ENCODE peak calls at places on chromosomes 5 and 9, in nine cellular contexts. X is transverse colon, P is spleen, R is HCT116, M is HepG2, O is Panc1, G is sigmoid colon, V is GM23338, B is breast epithelium. Z is an unnamed sample.

GRCh38 chr5:136001531-136001930 is 27.3 kb upstream of the TGFBI start:
- DNase-seq in G (no peak), P (no peak), V (no peak), B (no peak), O (no peak), X (no peak), M (no peak), R (no peak), Z (no peak)

GRCh38 chr9:125959980-125960619 is 212.9 kb downstream of the PBX3 start:
- DNase-seq in M (no peak), B (no peak), X (no peak), R (no peak), V (no peak), P (no peak), O (no peak), G (no peak), Z (no peak)

GRCh38 chr5:171299851-171300250 is 9.2 kb upstream of the TLX3 start:
- DNase-seq in X (no peak), O (no peak), B (no peak), M (no peak), R (no peak), G (no peak), P (no peak), V (no peak), Z (no peak)

GRCh38 chr9:92435263-92435662 is 11.0 kb upstream of the OMD start:
- DNase-seq in O (no peak), X (no peak), M (no peak), V (no peak), P (no peak), R (no peak), B (no peak), G (no peak), Z (no peak)

GRCh38 chr5:28165116-28165515 is 1126.7 kb upstream of the CDH9 start:
- DNase-seq in B (no peak), M (no peak), O (no peak), R (no peak), G (no peak), V (no peak), P (no peak), X (no peak), Z (no peak)

GRCh38 chr5:9765421-9765820 is 135.3 kb upstream of the TAS2R1 start:
- DNase-seq in G (no peak), B (no peak), R (no peak), X (no peak), M (no peak), P (no peak), O (no peak), V (no peak), Z (no peak)

GRCh38 chr5:119792154-119792799 is 162.9 kb downstream of the FAM170A start:
- DNase-seq in O (no peak), B (no peak), G (no peak), X (peak; percentile 13), M (no peak), V (no peak), P (no peak), R (no peak), Z (no peak)

GRCh38 chr5:56986631-56986957 is 34.7 kb upstream of the MIER3 start:
- DNase-seq in G (no peak), O (no peak), P (no peak), V (no peak), X (no peak), M (no peak), B (no peak), R (no peak), Z (no peak)

GRCh38 chr5:51829691-51830090 is 446.4 kb downstream of the ISL1 start:
- DNase-seq in P (no peak), B (no peak), V (no peak), M (no peak), R (no peak), G (no peak), X (no peak), O (no peak), Z (no peak)

GRCh38 chr9:20353931-20354652 is 268.2 kb downstream of the MLLT3 start:
- DNase-seq in M (no peak), P (no peak), R (no peak), G (no peak), O (no peak), V (no peak), B (no peak), X (peak; percentile 17), Z (no peak)

GRCh38 chr9:112644449-112644965 is 73.4 kb downstream of the INIP start:
- DNase-seq in G (no peak), B (no peak), X (no peak), P (no peak), V (no peak), M (no peak), O (no peak), R (no peak), Z (no peak)

DNA sequence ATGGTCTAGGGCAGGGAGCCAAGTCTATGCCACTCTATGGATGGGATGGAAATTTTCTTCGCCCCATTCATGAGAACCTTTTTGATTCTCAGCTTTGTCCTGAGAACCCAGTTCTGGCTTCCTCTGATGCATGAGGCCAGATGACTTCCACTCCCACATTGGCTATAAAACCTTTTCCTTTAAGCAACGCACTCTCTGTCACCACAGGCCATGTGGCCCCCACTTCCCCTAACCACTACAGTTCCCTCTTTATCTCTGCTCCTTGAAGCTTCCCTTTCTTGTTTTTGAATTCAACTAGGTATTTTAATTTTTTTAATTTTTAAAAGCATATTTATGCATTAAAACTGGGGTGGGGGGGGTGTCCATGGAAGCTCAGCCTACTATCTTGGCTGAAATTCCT is 401.3 kb downstream of the ENC1 start:
- DNase-seq in X (no peak), R (no peak), P (no peak), O (no peak), M (no peak), B (no peak), G (no peak), V (no peak), Z (no peak)
- TF ChIP-seq POLR2AphosphoS5 in X (no peak), R (no peak), P (no peak), O (no peak), M (no peak), B (no peak), G (no peak), V (no peak), Z (no peak)

DNA sequence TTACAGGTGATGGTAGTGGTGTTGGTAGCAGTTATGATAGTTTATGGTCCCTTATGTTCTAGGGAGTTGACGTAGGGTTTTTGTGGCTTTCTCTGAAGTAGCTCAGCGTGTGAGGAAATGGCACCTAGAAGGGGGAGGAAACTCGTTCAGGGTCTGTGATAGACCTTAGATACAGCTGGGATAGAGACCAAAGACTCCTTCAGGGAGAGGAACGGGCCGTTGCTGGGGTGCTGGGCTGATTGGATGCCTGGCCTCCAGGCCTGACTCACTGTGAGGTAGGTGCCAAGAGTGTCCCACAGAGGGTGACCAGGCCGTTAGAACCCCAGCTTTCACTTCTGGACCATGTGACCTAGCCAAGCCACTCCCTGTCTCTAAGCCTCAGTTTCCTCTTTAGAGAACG is 96.6 kb downstream of the DAB2IP start:
- DNase-seq in R (no peak), O (no peak), P (no peak), G (no peak), B (no peak), M (no peak), V (no peak), X (no peak), Z (no peak)
- H3K4me1 ChIP-seq in R (peaks cover 77% of the 10 kb centered on the region), O (peaks cover 35% of the 10 kb centered on the region), P (peaks cover 42% of the 10 kb centered on the region), G (peaks cover 98% of the 10 kb centered on the region), B (peaks cover 50% of the 10 kb centered on the region), M (peaks cover 90% of the 10 kb centered on the region), V (peaks cover 14% of the 10 kb centered on the region), X (peaks cover 44% of the 10 kb centered on the region), Z (peaks cover 99% of the 10 kb centered on the region)

GRCh38 chr5:175479125-175479881 is 943 bp downstream of the SFXN1 start:
- DNase-seq in R (no peak), B (no peak), O (no peak), P (no peak), X (peak; percentile 69), G (no peak), V (peak; percentile 53), M (peak; percentile 30), Z (no peak)

GRCh38 chr5:175475248-175475647 is 3.1 kb upstream of the SFXN1 start:
- DNase-seq in R (no peak), G (no peak), M (peak; percentile 47), X (no peak), B (no peak), V (no peak), P (no peak), O (no peak), Z (no peak)

GRCh38 chr5:175477440-175477839 is 920 bp upstream of the SFXN1 start:
- DNase-seq in G (no peak), R (no peak), M (no peak), O (no peak), B (no peak), X (no peak), V (no peak), P (no peak), Z (no peak)

GRCh38 chr5:175478008-175478383 is 364 bp upstream of the SFXN1 start:
- DNase-seq in B (no peak), V (no peak), M (no peak), G (no peak), O (no peak), X (no peak), R (no peak), P (no peak), Z (no peak)

GRCh38 chr5:175478384-175479124 is at the start of gene SFXN1:
- DNase-seq in X (peak; percentile 85), P (peak; percentile 94), G (peak; percentile 81), M (peak; percentile 44), B (no peak), R (peak; percentile 56), O (no peak), V (peak; percentile 89), Z (peak; percentile 82)
- TF ChIP-seq POLR2AphosphoS5 in X (peak; percentile 81), P (peak; percentile 79), G (peak; percentile 45), M (peak; percentile 66), B (no peak), R (peak; percentile 80), O (peak; percentile 51), V (peak; percentile 68), Z (peak; percentile 71)

GRCh38 chr5:43312076-43312620 is 1.1 kb downstream of the HMGCS1 start:
- DNase-seq in G (no peak), B (no peak), M (no peak), X (no peak), V (no peak), O (no peak), R (no peak), P (no peak), Z (no peak)

GRCh38 chr5:43312699-43313034 is 545 bp downstream of the HMGCS1 start:
- DNase-seq in X (no peak), R (no peak), B (no peak), M (no peak), O (no peak), P (no peak), V (no peak), G (no peak), Z (no peak)

GRCh38 chr5:43309122-43309521 is 4.1 kb downstream of the HMGCS1 start:
- DNase-seq in O (no peak), P (no peak), G (no peak), X (no peak), V (peak; percentile 22), M (no peak), B (no peak), R (no peak), Z (no peak)

GRCh38 chr5:43313035-43313853 is at the start of gene HMGCS1:
- DNase-seq in G (peak; percentile 99), B (peak; percentile 98), M (peak; percentile 98), O (peak; percentile 99), X (peak; percentile 99), P (peak; percentile 99), R (peak; percentile 99), V (peak; percentile 99), Z (peak; percentile 98)

DNA sequence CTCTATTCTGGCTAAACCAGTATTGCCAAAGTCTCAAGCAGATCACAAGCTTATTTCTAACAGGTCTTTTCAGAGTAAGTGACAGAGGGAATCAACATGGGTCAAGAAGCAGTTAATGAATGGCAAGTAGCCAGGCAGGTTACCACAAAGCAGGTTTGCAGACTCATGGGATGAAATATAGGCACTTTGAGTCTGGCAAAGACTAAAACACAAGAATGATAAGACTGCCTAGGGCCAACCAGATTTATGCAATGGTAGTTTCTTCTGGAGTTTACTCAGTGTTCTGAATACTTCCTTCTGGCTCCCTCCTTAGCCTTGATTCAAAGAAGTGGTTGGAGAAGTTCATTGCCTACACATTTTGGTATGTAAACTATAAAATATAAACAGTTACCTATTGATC is 3.6 kb downstream of the HMGCS1 start:
- DNase-seq in G (no peak), P (no peak), R (no peak), O (no peak), B (no peak), V (no peak), M (no peak), X (no peak), Z (peak; percentile 28)
- H3K4me1 ChIP-seq in G (peaks cover 35% of the 10 kb centered on the region), P (peaks cover 14% of the 10 kb centered on the region), R (peaks cover 18% of the 10 kb centered on the region), O (peaks cover 14% of the 10 kb centered on the region), B (peaks cover 17% of the 10 kb centered on the region), V (peaks cover 66% of the 10 kb centered on the region), M (peaks cover 69% of the 10 kb centered on the region), X (peaks cover 9% of the 10 kb centered on the region), Z (peaks cover 22% of the 10 kb centered on the region)

Z was measured in stomach.